ENCODE peak calls at places on chromosomes 2 and 18, in eight cellular contexts. P is retinal pigment epithelial cell, H is H9, Q is EH, T is hypothalamus, G is NCI-H774, Z is heart left ventricle, J is NCI-H1092 treated with DMSO at 0.1 percent for 48 hours. R is an unnamed sample.

GRCh38 chr2:60884795-60885194 is 3.4 kb downstream of the REL start:
- DNase-seq in G (no peak), P (no peak), Z (no peak), Q (peak), H (no peak), J (no peak), T (no peak), R (no peak)

GRCh38 chr2:228657807-228658402 is 476.4 kb upstream of the SPHKAP start:
- DNase-seq in H (no peak), G (peak), Z (no peak), P (no peak), J (peak), Q (peak), T (no peak), R (no peak)

GRCh38 chr18:3923750-3924149 is 473.8 kb downstream of the TGIF1 start:
- DNase-seq in Q (peak), Z (no peak), P (no peak), H (no peak), J (no peak), T (no peak), G (no peak), R (no peak)

GRCh38 chr2:187617925-187618324 is 63.7 kb upstream of the TFPI start:
- DNase-seq in Q (no peak), G (no peak), H (no peak), P (no peak), Z (no peak), T (no peak), J (no peak), R (peak)

GRCh38 chr2:29880084-29880483 is 41.3 kb downstream of the ALK start:
- DNase-seq in J (no peak), G (no peak), T (no peak), Z (no peak), H (no peak), P (no peak), Q (no peak), R (no peak)

GRCh38 chr18:68220458-68220857 is 494.4 kb downstream of the TMX3 start:
- DNase-seq in J (no peak), Q (no peak), T (no peak), G (no peak), H (no peak), P (no peak), Z (no peak), R (no peak)

GRCh38 chr2:3305431-3305830 is 72.2 kb downstream of the EIPR1 start:
- DNase-seq in J (no peak), G (no peak), Z (no peak), H (no peak), T (no peak), Q (no peak), P (no peak), R (no peak)

GRCh38 chr18:31603335-31603734 is 11.7 kb downstream of the TTR start:
- DNase-seq in Z (no peak), G (no peak), H (no peak), P (no peak), T (no peak), Q (no peak), J (no peak), R (no peak)

GRCh38 chr2:227177592-227178336 is 13.3 kb downstream of the COL4A3 start:
- DNase-seq in H (no peak), J (no peak), Q (no peak), P (no peak), Z (no peak), T (no peak), G (no peak), R (no peak)

GRCh38 chr2:28716265-28716865 is 35.3 kb upstream of the PPP1CB start:
- DNase-seq in H (no peak), Q (peak), P (peak), Z (no peak), G (peak), T (no peak), J (no peak), R (peak)

GRCh38 chr2:172085460-172086159 is at the start of gene DLX1:
- DNase-seq in T (no peak), H (peak), P (no peak), G (no peak), Z (no peak), J (peak), Q (no peak), R (no peak)

GRCh38 chr2:121735520-121736074 is 1.1 kb downstream of the NIFK start:
- DNase-seq in Q (no peak), J (peak), Z (no peak), H (no peak), T (no peak), P (no peak), G (no peak), R (no peak)

GRCh38 chr2:44715671-44716077 is 225.8 kb upstream of the SIX3 start:
- DNase-seq in P (peak), Z (no peak), G (no peak), H (peak), Q (peak), T (no peak), J (peak), R (peak)

GRCh38 chr2:207823865-207824264 is 54.2 kb upstream of the FZD5 start:
- DNase-seq in J (no peak), Z (no peak), T (no peak), G (no peak), P (no peak), H (no peak), Q (no peak), R (no peak)

GRCh38 chr2:195756218-195756941 is 99.4 kb downstream of the SLC39A10 start:
- DNase-seq in Z (no peak), P (no peak), J (no peak), Q (peak), G (no peak), H (no peak), T (no peak), R (no peak)

GRCh38 chr2:186848873-186849578 is at the start of gene ZSWIM2:
- DNase-seq in Q (peak), G (peak), J (peak), H (peak), P (no peak), Z (peak), T (peak), R (peak)

GRCh38 chr2:122168799-122169198 is 413.3 kb downstream of the TSN start:
- DNase-seq in P (no peak), J (no peak), G (no peak), Q (peak), T (no peak), H (peak), Z (no peak), R (no peak)

GRCh38 chr2:228507870-228508269 is 326.4 kb upstream of the SPHKAP start:
- DNase-seq in J (no peak), T (no peak), H (peak), G (no peak), Q (no peak), Z (no peak), P (no peak), R (no peak)

GRCh38 chr2:241905716-241906376 is 36.3 kb downstream of the RTP5 start:
- DNase-seq in J (no peak), Q (no peak), G (no peak), Z (no peak), T (no peak), P (no peak), H (no peak), R (no peak)

GRCh38 chr18:55968550-55968949 is 380.6 kb upstream of the TCF4 start:
- DNase-seq in Q (peak), J (no peak), G (no peak), H (no peak), T (no peak), Z (no peak), P (no peak), R (no peak)

R was measured in NCI-H1417.